ENCODE peak calls at places on chromosomes 7 and 10, in seven cellular contexts. B, H, M, V, Z, R and I are unnamed samples.
A peak's percentile ranks its signal among the peaks of the same experiment; 100 is the strongest.

GRCh38 chr10:70931168-70931805 is 42.9 kb upstream of the PCBD1 start:
- DNase-seq in B (no peak), R (no peak), Z (peak; percentile 5), M (no peak), H (no peak), V (no peak), I (peak; percentile 11)

GRCh38 chr10:133045556-133046483 is 41.9 kb upstream of the ADGRA1 start:
- DNase-seq in R (no peak), B (no peak), Z (no peak), M (no peak), H (no peak), V (no peak), I (no peak)

GRCh38 chr10:77029684-77030407 is 607.8 kb downstream of the KCNMA1 start:
- DNase-seq in H (no peak), B (no peak), R (no peak), M (no peak), Z (no peak), V (peak; percentile 14), I (peak; percentile 10)

GRCh38 chr10:20890491-20891337 is 6.4 kb downstream of the NEBL start:
- DNase-seq in R (no peak), H (no peak), V (peak; percentile 57), M (peak; percentile 18), B (no peak), Z (peak; percentile 63), I (peak; percentile 36)

GRCh38 chr7:473211-473734 is 46.4 kb downstream of the PDGFA start:
- DNase-seq in R (no peak), M (no peak), V (no peak), B (peak; percentile 16), Z (no peak), H (peak; percentile 10), I (no peak)

GRCh38 chr10:130360826-130361311 is 224.7 kb downstream of the GLRX3 start:
- DNase-seq in R (no peak), H (no peak), B (no peak), M (no peak), Z (no peak), V (no peak), I (no peak)

GRCh38 chr10:72682626-72683025 is 9.3 kb upstream of the MCU start:
- DNase-seq in M (no peak), Z (peak; percentile 34), B (no peak), H (no peak), R (no peak), V (no peak), I (no peak)

GRCh38 chr10:123139521-123140163 is 3.9 kb downstream of the HMX3 start:
- DNase-seq in M (no peak), H (no peak), Z (peak; percentile 70), B (no peak), R (no peak), V (peak; percentile 54), I (no peak)

GRCh38 chr10:28628184-28628893 is 49.0 kb upstream of the BAMBI start:
- DNase-seq in R (peak; percentile 25), H (peak; percentile 90), B (peak; percentile 78), V (peak; percentile 85), M (peak; percentile 60), Z (peak; percentile 88), I (peak; percentile 27)

GRCh38 chr10:116974442-116975005 is 30.5 kb downstream of the SHTN1 start:
- DNase-seq in B (no peak), M (peak; percentile 70), R (no peak), Z (peak; percentile 79), V (peak; percentile 91), H (no peak), I (peak; percentile 58)

GRCh38 chr10:70617798-70618568 is 15.4 kb upstream of the PRF1 start:
- DNase-seq in R (no peak), Z (peak; percentile 40), M (no peak), H (no peak), B (no peak), V (no peak), I (no peak)

GRCh38 chr10:82190432-82191260 is 315.7 kb downstream of the NRG3 start:
- DNase-seq in B (no peak), V (no peak), H (no peak), M (no peak), R (no peak), Z (peak; percentile 5), I (no peak)

GRCh38 chr7:44201813-44202212 is 1.0 kb downstream of the YKT6 start:
- DNase-seq in Z (no peak), V (no peak), R (no peak), H (no peak), B (no peak), M (no peak), I (no peak)

GRCh38 chr7:5638994-5639393 is 142.5 kb downstream of the RNF216 start:
- DNase-seq in M (no peak), H (no peak), B (no peak), R (no peak), Z (peak; percentile 28), V (no peak), I (no peak)

GRCh38 chr7:1884583-1885350 is 214.7 kb downstream of the ELFN1 start:
- DNase-seq in V (no peak), R (no peak), Z (no peak), B (no peak), H (no peak), M (no peak), I (no peak)

GRCh38 chr7:128383781-128384180 is 22.3 kb upstream of the PRRT4 start:
- DNase-seq in Z (peak; percentile 17), H (no peak), M (no peak), V (no peak), R (no peak), B (no peak), I (no peak)

GRCh38 chr7:150973571-150974451 is 4.3 kb downstream of the KCNH2 start:
- DNase-seq in R (no peak), B (peak; percentile 84), Z (no peak), V (no peak), H (no peak), M (no peak), I (no peak)

GRCh38 chr10:115948415-115948814 is 324.6 kb downstream of the GFRA1 start:
- DNase-seq in B (no peak), H (no peak), V (peak; percentile 39), M (no peak), R (no peak), Z (peak; percentile 26), I (no peak)

GRCh38 chr10:95308389-95309302 is 17.8 kb upstream of the PDLIM1 start:
- DNase-seq in Z (peak; percentile 98), B (peak; percentile 81), H (peak; percentile 47), R (no peak), M (peak; percentile 93), V (peak; percentile 63), I (peak; percentile 89)

GRCh38 chr10:70186571-70186970 is 16.3 kb upstream of the SAR1A start:
- DNase-seq in Z (no peak), V (no peak), H (no peak), B (no peak), M (no peak), R (no peak), I (no peak)

DNA sequence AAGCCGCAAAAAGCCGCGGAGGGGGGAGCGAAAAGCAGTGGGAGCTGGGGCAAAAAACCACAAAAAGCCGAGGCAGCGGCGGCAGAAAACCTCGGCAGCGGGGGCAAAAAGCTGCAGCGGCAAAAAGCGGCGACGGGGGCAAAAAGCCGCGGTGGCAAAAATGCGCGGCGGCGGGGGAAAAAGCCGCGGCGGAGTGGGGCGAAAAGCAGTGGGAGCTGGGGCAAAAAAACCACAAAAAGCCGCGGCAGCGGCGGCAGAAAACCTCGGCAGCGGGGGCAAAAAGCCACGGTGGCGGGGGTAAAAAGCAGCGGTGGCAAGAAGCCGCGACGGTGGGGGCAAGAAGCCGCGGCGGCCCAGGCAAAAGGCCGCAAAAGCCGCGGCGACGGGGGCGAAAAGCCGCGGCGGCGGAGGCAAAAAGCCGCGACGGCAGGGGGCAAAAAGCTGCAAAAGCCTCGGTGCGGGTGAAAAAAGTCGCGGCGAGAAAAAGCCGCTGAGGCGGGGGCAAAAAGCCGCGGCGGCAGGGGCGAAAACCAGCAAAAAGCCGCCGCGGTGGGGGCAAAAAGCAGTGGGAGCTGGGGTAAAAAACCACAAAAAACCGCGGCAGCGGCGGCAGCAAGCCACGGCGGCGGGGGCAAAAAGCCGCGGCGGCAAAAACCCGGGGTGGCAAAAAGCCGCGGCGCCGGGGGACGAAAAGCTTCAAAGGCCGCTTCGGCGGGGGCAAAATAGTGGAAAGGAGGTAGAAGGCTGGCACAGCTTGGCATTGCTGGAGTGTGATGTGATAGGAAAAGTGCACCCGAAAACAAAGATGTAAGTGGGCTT is 135.9 kb downstream of the ZNF92 start:
- DNase-seq in V (peak; percentile 12), R (peak; percentile 9), M (no peak), Z (no peak), B (peak; percentile 24), H (no peak), I (no peak)
- H3K4me3 ChIP-seq in V (peak overlapping the region; percentile 61), R (peak overlapping the region; percentile 60), M (peak overlapping the region; percentile 19), Z (peak overlapping the region; percentile 56), B (no peak overlapping the region), H (peak overlapping the region; percentile 38), I (peak overlapping the region; percentile 50)

GRCh38 chr10:48194830-48195229 is 79.7 kb downstream of the FRMPD2 start:
- DNase-seq in R (no peak), B (peak; percentile 28), V (no peak), Z (no peak), H (no peak), M (no peak), I (no peak)

GRCh38 chr10:48195803-48196202 is 78.7 kb downstream of the FRMPD2 start:
- DNase-seq in V (no peak), H (no peak), B (no peak), M (no peak), Z (no peak), R (no peak), I (no peak)

GRCh38 chr10:48197236-48197899 is 77.1 kb downstream of the FRMPD2 start:
- DNase-seq in H (no peak), V (no peak), Z (no peak), R (no peak), M (no peak), B (no peak), I (no peak)

GRCh38 chr10:48199580-48200377 is 74.7 kb downstream of the FRMPD2 start:
- DNase-seq in Z (peak; percentile 77), V (peak; percentile 87), M (peak; percentile 88), R (no peak), H (no peak), B (no peak), I (peak; percentile 54)
- H3K4me3 ChIP-seq in Z (no peak overlapping the region), V (no peak overlapping the region), M (no peak overlapping the region), R (no peak overlapping the region), H (no peak overlapping the region), B (no peak overlapping the region), I (no peak overlapping the region)

GRCh38 chr7:71131256-71131752 is 640 bp upstream of the GALNT17 start:
- DNase-seq in V (no peak), Z (no peak), R (peak; percentile 11), H (peak; percentile 85), B (peak; percentile 23), M (no peak), I (peak; percentile 1)
- H3K4me3 ChIP-seq in V (no peak overlapping the region), Z (no peak overlapping the region), R (no peak overlapping the region), H (peak overlapping the region; percentile 60), B (no peak overlapping the region), M (no peak overlapping the region), I (peak overlapping the region; percentile 47)

DNA sequence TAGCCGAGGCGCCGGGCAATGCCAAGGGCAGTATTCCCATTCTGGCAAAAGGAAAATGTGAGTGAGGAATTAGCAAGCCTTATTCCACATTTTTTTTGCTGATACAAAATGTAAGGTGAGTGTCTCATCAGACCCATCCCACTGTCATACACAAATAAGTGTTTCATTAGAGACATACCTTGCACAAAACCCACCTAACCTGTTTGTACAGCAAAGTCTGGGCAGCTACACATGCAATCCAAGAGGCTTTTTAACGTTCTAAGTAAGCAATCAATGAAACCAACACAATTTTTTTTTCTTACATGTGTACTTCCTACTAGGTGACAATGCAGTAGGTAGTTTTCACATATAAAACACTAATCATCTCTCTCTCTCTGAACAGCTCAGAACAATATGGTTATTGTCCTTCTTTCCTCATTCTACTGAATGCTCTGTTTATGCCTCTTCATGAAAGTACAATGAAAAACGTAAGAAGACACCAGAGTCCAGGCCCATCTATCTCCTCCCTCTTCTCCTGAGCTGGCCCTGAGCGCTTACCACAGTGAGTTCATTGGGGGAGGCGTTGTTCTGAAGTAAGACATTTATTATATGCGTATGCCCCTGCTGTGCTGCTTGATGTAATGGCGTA is 217.2 kb downstream of the ANK3 start:
- DNase-seq in Z (no peak), R (no peak), M (no peak), B (no peak), H (no peak), V (no peak), I (no peak)
- H3K4me3 ChIP-seq in Z (no peak overlapping the region), R (no peak overlapping the region), M (no peak overlapping the region), B (no peak overlapping the region), H (no peak overlapping the region), V (no peak overlapping the region), I (no peak overlapping the region)